ENCODE peak calls at places on chromosome 21, in five cellular contexts. J, T, S, L and Q are unnamed samples.

GRCh38 chr21:37032877-37033471 is 26.5 kb downstream of the RIPPLY3 start:
- DNase-seq in J (no peak), T (no peak), S (no peak), L (peak), Q (no peak)

GRCh38 chr21:30057108-30057507 is 109.5 kb downstream of the CLDN17 start:
- DNase-seq in J (no peak), T (no peak), S (no peak), L (no peak), Q (no peak)

GRCh38 chr21:24042687-24043086 is 1564.6 kb downstream of the MRPL39 start:
- DNase-seq in J (no peak), T (no peak), S (no peak), L (no peak), Q (peak)

GRCh38 chr21:41425954-41426655 is at the start of gene MX1:
- DNase-seq in J (no peak), T (no peak), S (peak), L (no peak), Q (peak)

GRCh38 chr21:42062543-42063022 is 8.5 kb upstream of the UMODL1 start:
- DNase-seq in J (no peak), T (no peak), S (no peak), L (no peak), Q (no peak)

GRCh38 chr21:32770514-32771133 is 931 bp downstream of the PAXBP1 start:
- DNase-seq in J (no peak), T (no peak), S (peak), L (no peak), Q (no peak)

GRCh38 chr21:41958886-41959563 is 5.2 kb upstream of the C2CD2 start:
- DNase-seq in J (no peak), T (no peak), S (no peak), L (no peak), Q (peak)

GRCh38 chr21:38297193-38297592 is 40.4 kb downstream of the KCNJ15 start:
- DNase-seq in J (no peak), T (no peak), S (no peak), L (no peak), Q (no peak)

GRCh38 chr21:26818911-26819310 is 26.3 kb downstream of the ADAMTS1 start:
- DNase-seq in J (no peak), T (no peak), S (no peak), L (no peak), Q (no peak)

GRCh38 chr21:37868896-37869295 is 47.4 kb downstream of the KCNJ6 start:
- DNase-seq in J (no peak), T (no peak), S (no peak), L (no peak), Q (no peak)

GRCh38 chr21:42156690-42157605 is 62.0 kb upstream of the ABCG1 start:
- DNase-seq in J (no peak), T (no peak), S (no peak), L (no peak), Q (peak)

GRCh38 chr21:42102516-42102915 is 31.4 kb downstream of the UMODL1 start:
- DNase-seq in J (no peak), T (no peak), S (no peak), L (no peak), Q (no peak)

GRCh38 chr21:34807146-34807880 is 138.5 kb downstream of the CLIC6 start:
- DNase-seq in J (no peak), T (no peak), S (no peak), L (no peak), Q (no peak)

DNA sequence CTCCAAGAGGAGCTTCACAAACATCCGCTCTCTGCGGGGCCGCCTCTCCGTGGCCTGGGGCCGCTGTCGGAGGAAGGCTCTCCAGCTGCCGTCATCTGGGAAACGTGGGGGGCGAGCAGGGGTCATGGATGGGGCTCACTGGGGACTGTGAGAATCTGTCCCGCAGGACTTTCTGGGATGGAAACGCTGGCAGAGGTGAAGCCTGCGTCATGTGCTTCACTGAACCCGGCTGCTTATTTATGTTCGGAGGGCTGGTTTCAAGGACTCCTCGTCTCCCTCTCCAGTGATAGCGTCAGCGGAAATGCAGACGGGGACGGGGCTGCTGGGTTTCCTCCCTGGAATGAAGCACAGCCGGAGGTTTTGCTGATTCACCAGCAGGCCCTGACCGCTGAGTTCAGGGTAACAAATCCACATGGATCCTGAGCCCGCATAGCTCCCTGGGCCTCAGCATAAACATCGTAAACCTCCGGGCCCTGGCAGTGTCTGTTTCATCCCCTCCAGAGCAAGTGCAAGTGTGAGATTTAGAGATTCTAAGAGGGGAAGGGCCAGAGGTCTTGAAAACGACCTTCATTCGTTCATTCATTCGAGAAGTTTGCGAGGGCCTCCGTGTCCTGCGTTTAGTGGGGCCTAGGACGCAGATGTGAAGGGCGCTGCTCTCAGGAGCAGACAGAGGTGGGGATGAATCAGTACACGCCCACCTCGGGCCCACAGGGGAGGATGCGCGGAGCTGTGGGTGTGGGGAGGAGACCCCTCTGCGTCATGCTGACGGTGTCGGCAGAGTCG is 7.0 kb upstream of the POFUT2 start:
- DNase-seq in J (no peak), T (no peak), S (no peak), L (no peak), Q (no peak)
- TF ChIP-seq JUND in J (no peak), T (no peak), S (no peak), L (no peak), Q (no peak)

DNA sequence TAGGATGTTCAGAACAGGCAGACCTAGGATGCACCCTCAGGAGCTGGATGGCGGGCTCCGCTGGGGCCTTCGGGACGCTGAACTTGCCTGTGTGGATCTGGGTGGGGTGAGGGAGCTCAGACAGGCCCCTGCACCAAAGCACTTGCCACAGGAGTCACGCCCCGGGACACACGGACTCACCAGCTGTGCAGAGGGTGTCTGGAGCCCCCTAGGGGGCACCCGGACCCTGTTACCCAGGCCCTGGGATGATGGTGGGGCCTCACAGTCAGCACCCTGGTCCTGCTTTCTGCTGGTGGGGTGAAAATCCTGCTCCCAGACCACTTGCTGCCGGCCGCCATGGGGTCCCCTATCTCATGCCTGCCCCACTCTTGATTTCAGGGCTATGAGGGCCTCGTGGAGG is 10.8 kb downstream of the PFKL start:
- DNase-seq in J (no peak), T (no peak), S (no peak), L (no peak), Q (no peak)
- TF ChIP-seq JUND in J (no peak), T (no peak), S (no peak), L (no peak), Q (no peak)

DNA sequence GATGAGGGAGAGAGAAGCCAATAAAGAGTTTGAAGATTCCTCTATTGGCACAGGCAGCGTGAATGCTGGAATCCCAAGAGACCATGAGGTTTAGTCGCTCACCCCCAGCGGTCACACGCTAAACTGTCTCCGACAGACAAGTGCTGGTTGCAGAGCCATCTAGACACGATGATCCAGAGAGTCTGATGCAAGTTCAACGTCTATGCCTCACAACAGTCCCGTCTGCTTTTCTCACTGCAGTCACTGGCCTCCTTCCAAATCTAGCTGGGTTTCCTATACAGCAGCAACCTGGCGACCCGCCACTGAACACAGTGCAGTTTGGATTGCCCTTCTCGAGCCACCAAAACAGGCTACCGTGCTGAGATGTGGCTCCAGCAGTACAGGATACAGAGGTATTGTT is 98.6 kb upstream of the KRTAP19-8 start:
- DNase-seq in J (no peak), T (no peak), S (no peak), L (no peak), Q (no peak)
- TF ChIP-seq JUND in J (no peak), T (no peak), S (no peak), L (no peak), Q (no peak)

DNA sequence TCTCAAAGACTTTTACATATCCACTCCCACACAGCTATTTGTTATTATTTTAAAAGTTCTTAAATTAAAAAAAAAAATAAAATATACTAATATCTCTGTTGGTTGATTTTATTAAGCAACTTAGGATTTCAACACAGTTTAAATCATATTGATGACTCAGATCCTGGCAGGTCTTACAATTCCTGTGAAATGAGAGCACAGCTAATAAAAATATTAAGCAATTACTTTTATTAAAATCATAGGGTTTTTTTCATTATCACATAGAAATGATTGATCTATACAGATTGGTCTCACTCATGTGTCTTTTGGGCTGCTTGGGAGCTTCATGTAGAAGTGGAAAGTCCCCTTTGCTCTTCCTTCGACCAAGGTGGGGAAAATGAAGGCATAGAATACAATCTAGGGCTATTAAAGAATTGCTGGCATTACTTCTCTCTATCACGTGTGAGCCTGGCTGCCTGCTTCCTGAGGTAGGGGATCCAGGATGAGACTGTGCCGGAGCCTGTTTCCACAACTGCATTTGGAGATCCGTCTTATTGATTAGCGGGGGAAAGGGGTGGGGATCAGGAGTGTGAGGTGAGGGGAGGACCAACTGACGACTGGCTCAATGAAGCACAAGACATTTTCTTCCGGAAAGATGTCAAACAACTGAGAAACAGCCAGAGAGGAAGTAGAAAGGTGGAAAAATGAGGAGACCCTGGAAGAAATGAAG is 858.0 kb downstream of the USP25 start:
- DNase-seq in J (no peak), T (no peak), S (no peak), L (no peak), Q (no peak)
- TF ChIP-seq JUND in J (no peak), T (no peak), S (no peak), L (no peak), Q (no peak)

GRCh38 chr21:14064296-14064645 is 146.5 kb downstream of the LIPI start:
- DNase-seq in J (no peak), T (no peak), S (no peak), L (no peak), Q (no peak)
- TF ChIP-seq JUND in J (no peak), T (no peak), S (no peak), L (no peak), Q (no peak)

GRCh38 chr21:35831791-35832190 is 228.5 kb downstream of the SETD4 start:
- DNase-seq in J (no peak), T (no peak), S (no peak), L (no peak), Q (no peak)
- TF ChIP-seq JUND in J (no peak), T (no peak), S (no peak), L (no peak), Q (no peak)

GRCh38 chr21:40043423-40043822 is 176.2 kb downstream of the PCP4 start:
- DNase-seq in J (no peak), T (no peak), S (no peak), L (no peak), Q (peak)
- TF ChIP-seq JUND in J (no peak), T (no peak), S (no peak), L (no peak), Q (no peak)